ENCODE peak calls at places on chromosomes 5 and 9, in four cellular contexts. Y is fibroblast of pulmonary artery; L is activated CD4-positive, alpha-beta T cell treated with anti-CD3 and anti-CD28 coated beads for 36 hours; G is activated T-cell treated with anti-CD3 and anti-CD28 coated beads for 48 hours. F is an unnamed sample.
A peak's percentile ranks its signal among the peaks of the same experiment; 100 is the strongest.

GRCh38 chr5:179827684-179828083 is 7.0 kb downstream of the SQSTM1 start:
- DNase-seq in Y (no peak), L (peak; percentile 85), G (no peak), F (peak; percentile 66)

GRCh38 chr9:102124465-102124864 is 386.0 kb upstream of the GRIN3A start:
- DNase-seq in Y (no peak), L (no peak), G (no peak), F (peak; percentile 4)

GRCh38 chr5:157219491-157220271 is 39.0 kb downstream of the ITK start:
- DNase-seq in Y (no peak), L (peak; percentile 62), G (no peak), F (no peak)

GRCh38 chr5:86640998-86641397 is 23.3 kb downstream of the COX7C start:
- DNase-seq in Y (no peak), L (no peak), G (no peak), F (no peak)

GRCh38 chr9:20994486-20994885 is 37.0 kb downstream of the HACD4 start:
- DNase-seq in Y (no peak), L (no peak), G (no peak), F (no peak)

GRCh38 chr9:121736964-121737462 is 85.6 kb downstream of the DAB2IP start:
- DNase-seq in Y (no peak), L (peak; percentile 32), G (no peak), F (no peak)

GRCh38 chr9:89000281-89000875 is 9.1 kb downstream of the S1PR3 start:
- DNase-seq in Y (no peak), L (no peak), G (no peak), F (no peak)

GRCh38 chr5:132825165-132825823 is 5.2 kb downstream of the SHROOM1 start:
- DNase-seq in Y (no peak), L (no peak), G (no peak), F (no peak)

GRCh38 chr5:40333459-40334241 is 346.1 kb upstream of the PTGER4 start:
- DNase-seq in Y (peak; percentile 33), L (peak; percentile 49), G (no peak), F (peak; percentile 59)

GRCh38 chr9:101495810-101496209 is 37.8 kb upstream of the RNF20 start:
- DNase-seq in Y (peak; percentile 17), L (no peak), G (no peak), F (no peak)

GRCh38 chr5:67773439-67773988 is 442.0 kb upstream of the PIK3R1 start:
- DNase-seq in Y (peak; percentile 89), L (no peak), G (no peak), F (peak; percentile 23)

GRCh38 chr5:73280821-73281746 is 108.1 kb downstream of the TMEM174 start:
- DNase-seq in Y (peak; percentile 74), L (no peak), G (no peak), F (peak; percentile 71)

GRCh38 chr5:88952344-88952743 is 69.4 kb upstream of the MEF2C start:
- DNase-seq in Y (peak; percentile 23), L (no peak), G (no peak), F (no peak)

GRCh38 chr5:52693279-52693678 is 94.4 kb upstream of the ITGA1 start:
- DNase-seq in Y (peak; percentile 69), L (peak; percentile 39), G (no peak), F (peak; percentile 24)

GRCh38 chr9:131406567-131407436 is 12.9 kb downstream of the PRRC2B start:
- DNase-seq in Y (no peak), L (peak; percentile 35), G (no peak), F (no peak)

GRCh38 chr5:140801494-140801841 is 611 bp downstream of the PCDHA3 start:
- DNase-seq in Y (peak; percentile 10), L (no peak), G (no peak), F (no peak)

GRCh38 chr9:136952876-136953770 is 1.1 kb downstream of the LCN12 start:
- DNase-seq in Y (no peak), L (no peak), G (no peak), F (no peak)

GRCh38 chr9:87387351-87388055 is 110.2 kb upstream of the DAPK1 start:
- DNase-seq in Y (no peak), L (no peak), G (no peak), F (no peak)

GRCh38 chr5:32571128-32571527 is 14.2 kb upstream of the SUB1 start:
- DNase-seq in Y (no peak), L (no peak), G (no peak), F (no peak)

GRCh38 chr5:76337949-76338589 is 65.0 kb upstream of the IQGAP2 start:
- DNase-seq in Y (peak; percentile 50), L (peak; percentile 47), G (no peak), F (peak; percentile 42)